ENCODE peak calls at places on chromosomes 13 and 19, in six cellular contexts. Y is GM10248, U is astrocyte of the cerebellum, K is GM12865, Z is B cell, A is colonic mucosa. G is an unnamed sample.

GRCh38 chr19:28502879-28503734 is 709.8 kb downstream of the UQCRFS1 start:
- DNase-seq in Y (no peak), U (no peak), K (no peak), Z (no peak), A (no peak), G (no peak)

GRCh38 chr19:11203194-11204075 is 6.1 kb upstream of the KANK2 start:
- DNase-seq in Y (peak; percentile 71), U (no peak), K (peak; percentile 44), Z (peak; percentile 57), A (peak; percentile 75), G (peak; percentile 48)

GRCh38 chr19:42764836-42765235 is 642 bp downstream of the PSG8 start:
- DNase-seq in Y (no peak), U (no peak), K (no peak), Z (no peak), A (no peak), G (no peak)

GRCh38 chr13:112781881-112782361 is 92.1 kb downstream of the ATP11A start:
- DNase-seq in Y (no peak), U (no peak), K (no peak), Z (no peak), A (no peak), G (no peak)

GRCh38 chr13:113491418-113491883 is 940 bp upstream of the DCUN1D2 start:
- DNase-seq in Y (peak; percentile 32), U (no peak), K (peak; percentile 24), Z (no peak), A (peak; percentile 44), G (no peak)

GRCh38 chr19:29623726-29624488 is 17.8 kb downstream of the POP4 start:
- DNase-seq in Y (no peak), U (no peak), K (peak; percentile 75), Z (no peak), A (no peak), G (no peak)

GRCh38 chr19:39502640-39503417 is 4.1 kb downstream of the DLL3 start:
- DNase-seq in Y (peak; percentile 87), U (no peak), K (peak; percentile 85), Z (peak; percentile 56), A (peak; percentile 59), G (no peak)

GRCh38 chr19:11261902-11262839 is at the start of gene DOCK6:
- DNase-seq in Y (peak; percentile 79), U (no peak), K (peak; percentile 45), Z (no peak), A (peak; percentile 58), G (no peak)

GRCh38 chr13:72808917-72809500 is 27.1 kb downstream of the PIBF1 start:
- DNase-seq in Y (peak; percentile 13), U (no peak), K (peak; percentile 12), Z (no peak), A (no peak), G (no peak)

GRCh38 chr13:72804301-72804700 is 22.4 kb downstream of the PIBF1 start:
- DNase-seq in Y (no peak), U (no peak), K (no peak), Z (no peak), A (no peak), G (no peak)

DNA sequence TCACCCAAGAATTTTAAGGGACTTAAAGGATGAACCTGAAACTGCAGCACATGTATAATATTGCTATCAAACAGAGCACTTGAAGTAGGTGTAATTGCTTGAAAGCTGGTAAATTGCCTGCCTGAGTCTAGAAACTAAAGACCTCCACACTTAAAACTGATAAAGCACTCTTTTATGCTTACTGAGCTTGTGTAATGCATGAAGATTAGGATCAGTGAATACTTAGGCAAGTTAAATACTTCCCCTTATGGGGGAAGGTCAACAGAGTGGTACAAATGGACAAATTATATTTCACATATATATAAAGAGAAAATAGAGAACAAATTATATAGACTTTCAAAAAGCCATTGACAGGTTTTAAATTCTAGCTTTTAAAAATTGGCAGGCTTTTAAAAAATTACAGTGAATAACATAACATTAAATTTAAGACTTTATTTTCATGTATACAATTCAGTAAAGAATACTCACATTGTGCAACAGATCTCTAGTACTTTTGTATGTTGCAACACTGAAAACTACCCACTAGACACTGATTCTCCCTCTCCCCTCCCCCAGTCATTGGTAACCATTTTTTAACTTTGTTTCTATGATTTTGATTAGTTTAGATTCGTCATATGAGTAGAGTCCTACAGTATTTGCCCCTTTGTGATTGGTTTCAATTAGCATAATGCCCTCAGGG is 23.9 kb downstream of the PIBF1 start:
- DNase-seq in Y (no peak), U (no peak), K (no peak), Z (no peak), A (no peak), G (no peak)
- TF ChIP-seq CTCF in Y (no peak), U (no peak), K (no peak), Z (no peak), A (no peak), G (no peak)

DNA sequence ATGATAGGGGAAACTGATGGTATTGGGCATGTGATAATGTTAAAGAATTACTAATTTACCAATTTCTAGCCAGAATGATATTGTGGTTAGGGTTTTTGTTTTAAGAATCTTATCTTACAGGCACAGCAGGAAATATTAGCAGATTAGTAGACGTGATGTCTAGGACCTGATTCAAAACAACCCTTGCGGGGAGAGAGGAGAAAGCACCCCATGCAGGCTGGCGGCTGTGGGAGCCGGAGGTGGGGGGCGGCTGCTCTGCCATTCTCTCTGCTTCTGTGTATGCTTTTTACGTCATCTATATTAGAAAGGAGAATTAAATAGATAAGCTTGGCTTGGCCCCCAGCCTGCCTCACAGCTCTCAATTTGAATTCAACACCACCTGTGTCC is 41.5 kb downstream of the MLLT1 start:
- DNase-seq in Y (no peak), U (no peak), K (no peak), Z (no peak), A (no peak), G (no peak)
- TF ChIP-seq CTCF in Y (no peak), U (no peak), K (no peak), Z (no peak), A (no peak), G (no peak)

GRCh38 chr13:111385182-111385857 is 64.9 kb downstream of the TEX29 start:
- DNase-seq in Y (no peak), U (no peak), K (no peak), Z (peak; percentile 5), A (no peak), G (no peak)
- TF ChIP-seq CTCF in Y (no peak), U (no peak), K (no peak), Z (no peak), A (no peak), G (no peak)

DNA sequence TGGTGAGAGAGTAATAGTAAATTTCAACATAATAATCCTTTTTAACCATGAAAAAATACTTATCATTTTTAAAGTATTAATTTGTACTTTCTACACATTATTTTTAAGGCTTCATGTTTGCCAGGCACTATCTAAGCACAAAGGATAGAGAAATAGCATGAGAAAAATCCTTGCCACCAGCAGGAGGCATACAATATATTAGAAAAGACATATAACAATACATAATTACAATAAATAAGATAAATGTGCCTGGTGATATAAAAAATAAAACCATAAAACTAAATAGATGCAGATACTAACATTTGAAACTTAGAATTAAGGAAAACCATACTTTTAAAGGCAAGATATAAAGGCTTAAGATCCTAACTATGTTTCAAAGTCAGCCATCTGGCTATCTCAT is 1256.4 kb downstream of the DIAPH3 start:
- DNase-seq in Y (no peak), U (no peak), K (no peak), Z (no peak), A (no peak), G (no peak)
- TF ChIP-seq CTCF in Y (no peak), U (peak; percentile 9), K (no peak), Z (no peak), A (no peak), G (no peak)

G was measured in dorsolateral prefrontal cortex.